ENCODE peak calls at places on chromosomes 7 and 10, in nine cellular contexts. H, M, V, R, E, A, P, S and T are unnamed samples.

GRCh38 chr7:76352193-76352592 is 6.6 kb downstream of the YWHAG start:
- DNase-seq in E (no peak), H (no peak), M (no peak), P (no peak), A (no peak), V (peak; percentile 41), S (no peak), R (no peak), T (no peak)

GRCh38 chr7:82294258-82294855 is 149.2 kb downstream of the CACNA2D1 start:
- DNase-seq in M (no peak), V (no peak), S (no peak), A (no peak), P (no peak), R (no peak), E (no peak), H (no peak), T (no peak)

GRCh38 chr10:18659784-18660561 is 742 bp downstream of the ARL5B start:
- DNase-seq in H (peak; percentile 73), P (no peak), V (peak; percentile 45), S (peak; percentile 63), M (peak; percentile 28), A (peak; percentile 48), R (no peak), E (no peak), T (no peak)

GRCh38 chr10:86888585-86889381 is 68.6 kb downstream of the MMRN2 start:
- DNase-seq in R (no peak), S (peak; percentile 53), V (peak; percentile 80), E (no peak), P (no peak), A (no peak), H (peak; percentile 92), M (no peak), T (no peak)

GRCh38 chr7:31744294-31744874 is 57.4 kb downstream of the PPP1R17 start:
- DNase-seq in A (peak; percentile 82), M (peak; percentile 60), S (peak; percentile 85), R (peak; percentile 55), H (peak; percentile 95), P (no peak), E (peak; percentile 69), V (peak; percentile 79), T (peak; percentile 49)

GRCh38 chr10:119342017-119342734 is 134.8 kb downstream of the GRK5 start:
- DNase-seq in V (no peak), P (no peak), R (no peak), A (no peak), S (no peak), M (no peak), H (no peak), E (no peak), T (no peak)

GRCh38 chr10:82934429-82934828 is 1059.4 kb downstream of the NRG3 start:
- DNase-seq in V (no peak), R (no peak), M (peak; percentile 38), S (no peak), H (no peak), E (no peak), P (no peak), A (no peak), T (no peak)

GRCh38 chr7:35648367-35648766 is 46.6 kb downstream of the HERPUD2 start:
- DNase-seq in H (no peak), E (no peak), R (no peak), M (no peak), A (no peak), S (no peak), P (no peak), V (no peak), T (no peak)

GRCh38 chr7:2525161-2525930 is 5.8 kb downstream of the LFNG start:
- DNase-seq in S (no peak), E (peak; percentile 27), H (no peak), R (no peak), V (no peak), A (no peak), P (no peak), M (no peak), T (no peak)

GRCh38 chr7:16754869-16755317 is 1.3 kb downstream of the TSPAN13 start:
- DNase-seq in S (peak; percentile 24), A (no peak), H (no peak), V (no peak), R (no peak), P (no peak), E (no peak), M (no peak), T (no peak)

GRCh38 chr10:80204193-80204714 is 1.1 kb downstream of the ANXA11 start:
- DNase-seq in V (peak; percentile 18), P (no peak), E (no peak), S (peak; percentile 82), A (no peak), H (peak; percentile 23), R (peak; percentile 51), M (peak; percentile 58), T (no peak)

GRCh38 chr10:19498348-19499290 is 317.6 kb upstream of the PLXDC2 start:
- DNase-seq in H (no peak), M (no peak), S (peak; percentile 16), P (no peak), V (no peak), A (no peak), R (no peak), E (no peak), T (no peak)

GRCh38 chr7:106015586-106016218 is 52.6 kb downstream of the CDHR3 start:
- DNase-seq in S (no peak), M (no peak), V (no peak), R (no peak), H (no peak), P (no peak), A (peak; percentile 6), E (no peak), T (no peak)

GRCh38 chr7:21902240-21902639 is 43.5 kb downstream of the CDCA7L start:
- DNase-seq in H (no peak), R (no peak), V (peak; percentile 26), P (no peak), S (peak; percentile 58), M (no peak), A (no peak), E (no peak), T (no peak)

GRCh38 chr7:25894002-25894901 is 257.7 kb upstream of the NFE2L3 start:
- DNase-seq in S (peak; percentile 39), H (peak; percentile 38), P (no peak), A (no peak), V (peak; percentile 28), M (peak; percentile 41), R (peak; percentile 55), E (no peak), T (no peak)